ENCODE peak calls at places on chromosomes 12 and 14, in five cellular contexts. K is sigmoid colon, O is cardiac muscle cell, A is upper lobe of right lung, F is thoracic aorta. R is an unnamed sample.

GRCh38 chr12:26239508-26240328 is 44.3 kb downstream of the SSPN start:
- DNase-seq in O (no peak), A (no peak), F (peak; percentile 57), K (peak; percentile 93), R (no peak)

GRCh38 chr12:114340231-114340630 is 65.7 kb downstream of the TBX5 start:
- DNase-seq in K (no peak), O (no peak), A (no peak), F (no peak), R (no peak)

GRCh38 chr14:53367631-53368030 is 214.5 kb upstream of the DDHD1 start:
- DNase-seq in A (no peak), F (no peak), O (no peak), K (no peak), R (no peak)

GRCh38 chr14:89870335-89870734 is 84.2 kb downstream of the EFCAB11 start:
- DNase-seq in K (no peak), F (no peak), A (no peak), O (no peak), R (no peak)

GRCh38 chr12:29702972-29703371 is 80.8 kb downstream of the TMTC1 start:
- DNase-seq in F (no peak), O (no peak), K (no peak), A (no peak), R (no peak)

GRCh38 chr14:101591582-101591981 is 30.3 kb downstream of the DIO3 start:
- DNase-seq in K (no peak), O (no peak), A (no peak), F (no peak), R (no peak)

GRCh38 chr14:31090872-31091764 is 64.9 kb upstream of the STRN3 start:
- DNase-seq in K (peak; percentile 72), F (peak; percentile 31), A (no peak), O (no peak), R (no peak)

GRCh38 chr12:57096099-57096572 is 7.2 kb downstream of the NAB2 start:
- DNase-seq in A (no peak), O (no peak), K (no peak), F (no peak), R (no peak)

GRCh38 chr12:45219621-45220020 is 3.7 kb downstream of the ANO6 start:
- DNase-seq in A (no peak), F (no peak), K (no peak), O (no peak), R (no peak)

GRCh38 chr12:131923260-131923659 is 5.8 kb upstream of the PUS1 start:
- DNase-seq in F (no peak), A (no peak), O (no peak), K (peak; percentile 65), R (peak; percentile 14)

GRCh38 chr14:68268719-68269118 is 449.1 kb downstream of the RAD51B start:
- DNase-seq in K (no peak), F (no peak), A (no peak), O (no peak), R (peak; percentile 32)

GRCh38 chr14:69351385-69351784 is 46.7 kb downstream of the ERH start:
- DNase-seq in A (no peak), F (no peak), O (no peak), K (no peak), R (no peak)

GRCh38 chr14:64788706-64789105 is 84.5 kb downstream of the PLEKHG3 start:
- DNase-seq in F (no peak), K (no peak), O (no peak), A (no peak), R (no peak)

GRCh38 chr12:121812921-121813896 is 9.4 kb downstream of the SETD1B start:
- DNase-seq in K (peak; percentile 67), O (no peak), F (no peak), A (no peak), R (no peak)

GRCh38 chr12:82596484-82596883 is 90.2 kb upstream of the TMTC2 start:
- DNase-seq in O (no peak), A (no peak), K (no peak), F (no peak), R (no peak)

GRCh38 chr12:53173085-53173715 is 7.3 kb upstream of the ZNF740 start:
- DNase-seq in A (no peak), K (no peak), O (no peak), F (no peak), R (no peak)

GRCh38 chr12:62711626-62712305 is 223.2 kb downstream of the PPM1H start:
- DNase-seq in O (no peak), F (no peak), A (no peak), K (no peak), R (no peak)

GRCh38 chr12:116535241-116535640 is 23.9 kb upstream of the MAP1LC3B2 start:
- DNase-seq in A (no peak), K (no peak), F (no peak), O (no peak), R (no peak)

GRCh38 chr14:61564623-61565091 is 130.7 kb upstream of the HIF1A start:
- DNase-seq in F (no peak), K (no peak), A (no peak), O (no peak), R (no peak)

GRCh38 chr14:49954171-49954631 is 61.3 kb downstream of the ARF6 start:
- DNase-seq in F (no peak), A (no peak), O (no peak), K (no peak), R (no peak)

GRCh38 chr12:77591959-77592358 is 238.7 kb upstream of the NAV3 start:
- DNase-seq in F (no peak), A (no peak), K (no peak), O (peak; percentile 74), R (no peak)

GRCh38 chr14:32623300-32624093 is 294.4 kb downstream of the AKAP6 start:
- DNase-seq in F (no peak), K (no peak), O (no peak), A (no peak), R (no peak)

GRCh38 chr12:94677778-94678177 is 27.4 kb upstream of the TMCC3 start:
- DNase-seq in F (no peak), K (no peak), O (no peak), A (no peak), R (no peak)

GRCh38 chr12:94676922-94677321 is 26.6 kb upstream of the TMCC3 start:
- DNase-seq in F (no peak), A (no peak), K (no peak), O (no peak), R (no peak)

GRCh38 chr12:94678396-94678795 is 28.0 kb upstream of the TMCC3 start:
- DNase-seq in A (no peak), K (no peak), O (no peak), F (no peak), R (no peak)

GRCh38 chr12:94679554-94679953 is 29.2 kb upstream of the TMCC3 start:
- DNase-seq in A (no peak), F (no peak), K (no peak), O (no peak), R (no peak)

DNA sequence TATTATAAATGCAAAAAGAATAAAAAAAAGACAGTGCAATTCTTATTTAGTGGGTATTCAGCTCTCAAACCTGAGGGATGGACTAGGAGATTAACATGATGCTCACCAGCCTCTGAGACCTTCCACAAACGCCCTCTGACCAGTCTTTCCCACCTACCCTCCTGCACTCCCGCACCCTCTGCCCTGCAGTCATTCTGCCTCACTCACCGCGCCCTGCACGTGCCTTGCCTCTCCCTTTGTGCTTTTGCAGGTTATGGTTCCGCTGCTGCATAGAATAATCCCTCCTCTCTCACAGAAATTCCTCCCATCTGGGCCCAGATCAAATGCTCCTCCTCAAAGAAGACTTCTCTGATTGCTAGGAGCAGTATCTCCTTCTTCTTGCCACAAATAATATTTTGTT is 28.5 kb upstream of the TMCC3 start:
- DNase-seq in K (no peak), O (no peak), F (no peak), A (no peak), R (no peak)
- H3K27ac ChIP-seq in K (no peak overlapping the region), O (no peak overlapping the region), F (no peak overlapping the region), A (no peak overlapping the region), R (no peak overlapping the region)

GRCh38 chr12:85424581-85425348 is 144.7 kb downstream of the ALX1 start:
- DNase-seq in F (no peak), K (no peak), A (no peak), O (peak; percentile 47), R (no peak)
- TF ChIP-seq CTCF in F (no peak), K (no peak), A (peak; percentile 46), O (peak; percentile 56), R (no peak)

GRCh38 chr12:18296909-18297280 is 35.6 kb downstream of the PIK3C2G start:
- DNase-seq in F (no peak), K (no peak), A (no peak), O (no peak), R (no peak)
- H3K27ac ChIP-seq in F (no peak overlapping the region), K (no peak overlapping the region), A (no peak overlapping the region), O (no peak overlapping the region), R (no peak overlapping the region)

DNA sequence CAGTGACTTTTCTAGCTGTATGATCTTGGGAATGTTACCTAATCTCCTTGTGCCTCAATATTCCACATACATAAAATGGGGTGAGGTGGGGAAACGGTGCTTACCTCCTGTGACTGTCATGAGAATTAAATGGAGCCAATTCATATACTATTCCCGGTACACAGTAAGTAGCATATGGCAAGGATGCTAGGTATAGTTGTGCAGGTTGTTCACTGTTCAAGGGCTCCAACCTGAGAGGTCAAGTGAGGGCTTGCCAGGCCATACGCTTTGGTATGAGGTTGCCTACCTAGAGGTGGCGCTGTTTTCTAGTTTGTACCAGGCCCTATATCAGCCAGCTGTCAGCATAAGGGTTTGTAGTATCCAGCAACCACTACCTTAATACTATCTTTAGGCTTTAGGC is 3.6 kb upstream of the BATF start:
- DNase-seq in K (no peak), O (peak; percentile 44), F (no peak), A (no peak), R (no peak)
- TF ChIP-seq CTCF in K (no peak), O (peak; percentile 42), F (no peak), A (peak; percentile 43), R (no peak)

DNA sequence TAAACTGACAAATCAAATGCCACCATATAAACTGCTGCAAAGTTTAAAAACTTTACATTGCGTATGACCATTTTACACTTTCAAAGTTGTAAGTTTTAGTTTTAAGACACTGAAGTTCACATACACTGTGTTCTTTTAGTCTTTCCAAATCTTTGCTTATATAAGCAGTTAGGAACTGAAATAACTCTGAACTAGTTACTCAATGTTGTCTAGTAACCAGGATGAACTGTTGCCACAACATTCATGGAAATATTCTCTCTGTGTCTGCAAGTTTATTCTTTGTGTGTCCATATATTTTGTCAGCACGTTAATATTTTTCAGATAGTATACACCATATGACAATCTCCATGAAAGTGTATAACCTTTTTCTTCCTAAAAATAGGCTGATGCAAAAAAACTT is 71.0 kb downstream of the GALNT4 start:
- DNase-seq in K (no peak), A (no peak), F (no peak), O (no peak), R (no peak)
- H3K27ac ChIP-seq in K (peak overlapping the region; percentile 80), A (peak overlapping the region; percentile 84), F (peak overlapping the region; percentile 75), O (peak overlapping the region; percentile 89), R (no peak overlapping the region)

DNA sequence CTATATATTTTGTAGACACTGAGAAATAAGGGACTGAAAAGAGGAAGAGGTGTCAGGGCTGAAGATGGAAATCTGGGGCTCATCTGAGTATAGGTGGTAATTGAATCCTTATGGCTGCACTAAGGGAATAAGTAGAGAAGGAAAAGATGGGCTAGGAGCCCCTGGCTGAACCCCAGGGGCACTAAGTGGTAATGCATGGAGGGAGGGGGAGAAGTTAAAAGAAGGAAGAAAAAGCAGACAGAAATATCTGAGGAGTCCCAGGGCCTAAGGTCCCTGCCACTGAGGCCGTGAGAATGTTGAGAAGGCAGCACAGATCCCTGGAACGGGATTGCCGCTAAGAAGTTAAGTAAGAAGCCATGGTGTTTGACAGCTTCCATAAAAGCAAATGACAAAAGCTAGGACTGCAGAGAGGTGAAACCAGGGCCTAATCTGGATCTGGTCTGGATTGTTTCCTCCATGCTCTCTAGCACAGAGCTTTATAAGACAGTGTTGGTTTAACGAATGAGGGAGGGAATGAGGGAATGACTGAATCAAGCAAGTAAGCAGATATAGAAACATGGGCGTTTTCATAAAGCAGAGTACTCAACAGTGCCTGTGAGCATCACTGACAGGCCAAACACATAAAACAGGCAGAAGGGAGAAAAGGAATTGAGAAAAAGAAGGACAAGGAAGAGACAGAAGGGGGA is 92.9 kb downstream of the HMGA2 start:
- DNase-seq in O (no peak), A (no peak), F (no peak), K (no peak), R (no peak)
- TF ChIP-seq CTCF in O (no peak), A (no peak), F (no peak), K (no peak), R (no peak)